ENCODE peak calls at places on chromosomes 16 and 17, in eight cellular contexts. T, W, O, D, X, F, P and A are unnamed samples.

GRCh38 chr17:9370464-9370863 is 205.2 kb downstream of the STX8 start:
- DNase-seq in T (no peak), W (peak), O (peak), D (no peak), X (peak), F (no peak), P (no peak), A (no peak)

GRCh38 chr17:61436273-61436672 is 15.9 kb upstream of the TBX4 start:
- DNase-seq in T (no peak), W (no peak), O (no peak), D (no peak), X (no peak), F (no peak), P (no peak), A (no peak)

GRCh38 chr17:2406903-2407790 is 6.3 kb upstream of the MNT start:
- DNase-seq in T (no peak), W (no peak), O (peak), D (no peak), X (peak), F (peak), P (no peak), A (no peak)

GRCh38 chr17:62188713-62189112 is 123.6 kb upstream of the MED13 start:
- DNase-seq in T (no peak), W (no peak), O (no peak), D (no peak), X (peak), F (no peak), P (no peak), A (no peak)

GRCh38 chr17:40316571-40317344 is 7.8 kb downstream of the RARA start:
- DNase-seq in T (no peak), W (no peak), O (peak), D (no peak), X (peak), F (peak), P (no peak), A (no peak)

GRCh38 chr17:57276621-57277020 is 20.3 kb downstream of the MSI2 start:
- DNase-seq in T (no peak), W (no peak), O (no peak), D (no peak), X (no peak), F (no peak), P (no peak), A (no peak)

GRCh38 chr17:1834378-1835149 is 4.8 kb downstream of the RPA1 start:
- DNase-seq in T (no peak), W (no peak), O (no peak), D (no peak), X (no peak), F (no peak), P (no peak), A (no peak)

GRCh38 chr17:73641779-73642580 is 2.3 kb downstream of the SDK2 start:
- DNase-seq in T (no peak), W (peak), O (no peak), D (no peak), X (no peak), F (no peak), P (no peak), A (no peak)

GRCh38 chr17:32491371-32492280 is 4.8 kb downstream of the CDK5R1 start:
- DNase-seq in T (no peak), W (no peak), O (no peak), D (no peak), X (no peak), F (no peak), P (no peak), A (no peak)

GRCh38 chr16:27650073-27650701 is 100.2 kb downstream of the KATNIP start:
- DNase-seq in T (no peak), W (no peak), O (peak), D (no peak), X (peak), F (no peak), P (no peak), A (no peak)

GRCh38 chr17:54864070-54864469 is 36.6 kb upstream of the TOM1L1 start:
- DNase-seq in T (no peak), W (no peak), O (no peak), D (no peak), X (no peak), F (no peak), P (no peak), A (no peak)

GRCh38 chr16:46853713-46854443 is 22.9 kb upstream of the C16orf87 start:
- DNase-seq in T (peak), W (peak), O (peak), D (peak), X (peak), F (peak), P (peak), A (peak)

GRCh38 chr17:79657861-79658810 is 47.3 kb upstream of the RBFOX3 start:
- DNase-seq in T (no peak), W (no peak), O (no peak), D (no peak), X (no peak), F (no peak), P (no peak), A (no peak)

GRCh38 chr16:2034695-2035430 is 8.2 kb downstream of the NHERF2 start:
- DNase-seq in T (no peak), W (no peak), O (no peak), D (no peak), X (no peak), F (no peak), P (no peak), A (no peak)

GRCh38 chr16:71479420-71479819 is 9.7 kb downstream of the ZNF19 start:
- DNase-seq in T (no peak), W (no peak), O (peak), D (no peak), X (peak), F (no peak), P (no peak), A (no peak)

GRCh38 chr17:66564992-66565465 is 262.6 kb downstream of the PRKCA start:
- DNase-seq in T (no peak), W (no peak), O (peak), D (no peak), X (no peak), F (no peak), P (no peak), A (no peak)

GRCh38 chr17:51818777-51819176 is 339.7 kb downstream of the CA10 start:
- DNase-seq in T (no peak), W (no peak), O (no peak), D (no peak), X (no peak), F (no peak), P (no peak), A (no peak)

GRCh38 chr17:2542456-2542855 is 30.8 kb upstream of the METTL16 start:
- DNase-seq in T (peak), W (no peak), O (no peak), D (no peak), X (no peak), F (no peak), P (no peak), A (no peak)

GRCh38 chr16:55944377-55944802 is 69.2 kb upstream of the CES5A start:
- DNase-seq in T (peak), W (peak), O (peak), D (peak), X (peak), F (peak), P (no peak), A (peak)

GRCh38 chr17:40283662-40284061 is 4.0 kb upstream of the CDC6 start:
- DNase-seq in T (no peak), W (no peak), O (peak), D (no peak), X (peak), F (no peak), P (no peak), A (no peak)